ENCODE peak calls at places on chromosomes 16 and 17, in seven cellular contexts. One of them, this sample, is unnamed.

GRCh38 chr17:65334391-65334790 is 197.2 kb downstream of the RGS9 start:
- DNase-seq in colonic mucosa: no peak
- DNase-seq in CD8-positive, alpha-beta T cell: no peak
- DNase-seq in thoracic aorta: no peak
- DNase-seq in sigmoid colon: no peak
- DNase-seq in Karpas-422: no peak
- DNase-seq in A549: no peak
- DNase-seq in this sample: no peak

GRCh38 chr16:68362314-68362913 is 51.6 kb downstream of the PRMT7 start:
- DNase-seq in colonic mucosa: no peak
- DNase-seq in CD8-positive, alpha-beta T cell: no peak
- DNase-seq in thoracic aorta: no peak
- DNase-seq in sigmoid colon: no peak
- DNase-seq in Karpas-422: no peak
- DNase-seq in A549: no peak
- DNase-seq in this sample: no peak

GRCh38 chr16:14186007-14186953 is 115.2 kb downstream of the MRTFB start:
- DNase-seq in colonic mucosa: no peak
- DNase-seq in CD8-positive, alpha-beta T cell: no peak
- DNase-seq in thoracic aorta: peak
- DNase-seq in sigmoid colon: no peak
- DNase-seq in Karpas-422: no peak
- DNase-seq in A549: no peak
- DNase-seq in this sample: peak

GRCh38 chr17:2064980-2065785 is 10.3 kb downstream of the HIC1 start:
- DNase-seq in colonic mucosa: no peak
- DNase-seq in CD8-positive, alpha-beta T cell: peak
- DNase-seq in thoracic aorta: no peak
- DNase-seq in sigmoid colon: no peak
- DNase-seq in Karpas-422: peak
- DNase-seq in A549: no peak
- DNase-seq in this sample: no peak

GRCh38 chr16:69187891-69188451 is 1.0 kb downstream of the SNTB2 start:
- DNase-seq in colonic mucosa: peak
- DNase-seq in CD8-positive, alpha-beta T cell: peak
- DNase-seq in thoracic aorta: no peak
- DNase-seq in sigmoid colon: peak
- DNase-seq in Karpas-422: peak
- DNase-seq in A549: peak
- DNase-seq in this sample: peak

GRCh38 chr16:51544850-51545467 is 393.9 kb upstream of the SALL1 start:
- DNase-seq in colonic mucosa: no peak
- DNase-seq in CD8-positive, alpha-beta T cell: no peak
- DNase-seq in thoracic aorta: no peak
- DNase-seq in sigmoid colon: no peak
- DNase-seq in Karpas-422: no peak
- DNase-seq in A549: no peak
- DNase-seq in this sample: no peak

GRCh38 chr17:79907217-79907715 is 68.0 kb upstream of the CBX4 start:
- DNase-seq in colonic mucosa: no peak
- DNase-seq in CD8-positive, alpha-beta T cell: no peak
- DNase-seq in thoracic aorta: no peak
- DNase-seq in sigmoid colon: no peak
- DNase-seq in Karpas-422: no peak
- DNase-seq in A549: no peak
- DNase-seq in this sample: no peak

GRCh38 chr16:27724491-27724878 is 174.5 kb downstream of the KATNIP start:
- DNase-seq in colonic mucosa: peak
- DNase-seq in CD8-positive, alpha-beta T cell: no peak
- DNase-seq in thoracic aorta: no peak
- DNase-seq in sigmoid colon: no peak
- DNase-seq in Karpas-422: no peak
- DNase-seq in A549: no peak
- DNase-seq in this sample: peak

GRCh38 chr16:2362218-2362617 is 21.7 kb upstream of the ABCA3 start:
- DNase-seq in colonic mucosa: no peak
- DNase-seq in CD8-positive, alpha-beta T cell: no peak
- DNase-seq in thoracic aorta: no peak
- DNase-seq in sigmoid colon: no peak
- DNase-seq in Karpas-422: no peak
- DNase-seq in A549: no peak
- DNase-seq in this sample: no peak

GRCh38 chr17:53662608-53663007 is 160.1 kb upstream of the KIF2B start:
- DNase-seq in colonic mucosa: no peak
- DNase-seq in CD8-positive, alpha-beta T cell: no peak
- DNase-seq in thoracic aorta: no peak
- DNase-seq in sigmoid colon: no peak
- DNase-seq in Karpas-422: no peak
- DNase-seq in A549: no peak
- DNase-seq in this sample: no peak

GRCh38 chr17:18319604-18320256 is 4.6 kb downstream of the SMCR8 start:
- DNase-seq in colonic mucosa: no peak
- DNase-seq in CD8-positive, alpha-beta T cell: no peak
- DNase-seq in thoracic aorta: no peak
- DNase-seq in sigmoid colon: peak
- DNase-seq in Karpas-422: peak
- DNase-seq in A549: peak
- DNase-seq in this sample: no peak

GRCh38 chr16:2974319-2975056 is 5.3 kb downstream of the PAQR4 start:
- DNase-seq in colonic mucosa: no peak
- DNase-seq in CD8-positive, alpha-beta T cell: no peak
- DNase-seq in thoracic aorta: no peak
- DNase-seq in sigmoid colon: no peak
- DNase-seq in Karpas-422: no peak
- DNase-seq in A549: no peak
- DNase-seq in this sample: no peak

GRCh38 chr16:88569614-88569984 is 604 bp upstream of the ZC3H18 start:
- DNase-seq in colonic mucosa: no peak
- DNase-seq in CD8-positive, alpha-beta T cell: no peak
- DNase-seq in thoracic aorta: no peak
- DNase-seq in sigmoid colon: no peak
- DNase-seq in Karpas-422: no peak
- DNase-seq in A549: no peak
- DNase-seq in this sample: no peak

GRCh38 chr16:67299269-67299668 is 19.9 kb downstream of the PLEKHG4 start:
- DNase-seq in colonic mucosa: no peak
- DNase-seq in CD8-positive, alpha-beta T cell: no peak
- DNase-seq in thoracic aorta: no peak
- DNase-seq in sigmoid colon: no peak
- DNase-seq in Karpas-422: no peak
- DNase-seq in A549: no peak
- DNase-seq in this sample: no peak

GRCh38 chr17:69592692-69593350 is 178.3 kb downstream of the MAP2K6 start:
- DNase-seq in colonic mucosa: no peak
- DNase-seq in CD8-positive, alpha-beta T cell: no peak
- DNase-seq in thoracic aorta: no peak
- DNase-seq in sigmoid colon: no peak
- DNase-seq in Karpas-422: no peak
- DNase-seq in A549: no peak
- DNase-seq in this sample: no peak

GRCh38 chr16:2236362-2237075 is at the start of gene DNASE1L2:
- DNase-seq in colonic mucosa: peak
- DNase-seq in CD8-positive, alpha-beta T cell: no peak
- DNase-seq in thoracic aorta: no peak
- DNase-seq in sigmoid colon: peak
- DNase-seq in Karpas-422: peak
- DNase-seq in A549: no peak
- DNase-seq in this sample: no peak

GRCh38 chr16:51048544-51048943 is 102.5 kb downstream of the SALL1 start:
- DNase-seq in colonic mucosa: no peak
- DNase-seq in CD8-positive, alpha-beta T cell: no peak
- DNase-seq in thoracic aorta: no peak
- DNase-seq in sigmoid colon: no peak
- DNase-seq in Karpas-422: no peak
- DNase-seq in A549: no peak
- DNase-seq in this sample: no peak

GRCh38 chr17:72850410-72850809 is 242.1 kb downstream of the SLC39A11 start:
- DNase-seq in colonic mucosa: no peak
- DNase-seq in CD8-positive, alpha-beta T cell: no peak
- DNase-seq in thoracic aorta: no peak
- DNase-seq in sigmoid colon: no peak
- DNase-seq in Karpas-422: no peak
- DNase-seq in A549: no peak
- DNase-seq in this sample: no peak

GRCh38 chr16:81889896-81890634 is 111.0 kb downstream of the PLCG2 start:
- DNase-seq in colonic mucosa: peak
- DNase-seq in CD8-positive, alpha-beta T cell: peak
- DNase-seq in thoracic aorta: no peak
- DNase-seq in sigmoid colon: no peak
- DNase-seq in Karpas-422: peak
- DNase-seq in A549: peak
- DNase-seq in this sample: peak

GRCh38 chr16:17413508-17413907 is 57.3 kb downstream of the XYLT1 start:
- DNase-seq in colonic mucosa: no peak
- DNase-seq in CD8-positive, alpha-beta T cell: no peak
- DNase-seq in thoracic aorta: no peak
- DNase-seq in sigmoid colon: no peak
- DNase-seq in Karpas-422: no peak
- DNase-seq in A549: no peak
- DNase-seq in this sample: no peak

GRCh38 chr17:71163813-71164122 is 957.1 kb upstream of the SOX9 start:
- DNase-seq in colonic mucosa: no peak
- DNase-seq in CD8-positive, alpha-beta T cell: no peak
- DNase-seq in thoracic aorta: no peak
- DNase-seq in sigmoid colon: no peak
- DNase-seq in Karpas-422: no peak
- DNase-seq in A549: no peak
- DNase-seq in this sample: no peak

GRCh38 chr16:55373489-55373832 is 49.5 kb downstream of the IRX6 start:
- DNase-seq in colonic mucosa: no peak
- DNase-seq in CD8-positive, alpha-beta T cell: no peak
- DNase-seq in thoracic aorta: no peak
- DNase-seq in sigmoid colon: no peak
- DNase-seq in Karpas-422: no peak
- DNase-seq in A549: no peak
- DNase-seq in this sample: no peak

GRCh38 chr17:80112471-80113032 is 11.2 kb downstream of the GAA start:
- DNase-seq in colonic mucosa: no peak
- DNase-seq in CD8-positive, alpha-beta T cell: no peak
- DNase-seq in thoracic aorta: no peak
- DNase-seq in sigmoid colon: no peak
- DNase-seq in Karpas-422: no peak
- DNase-seq in A549: no peak
- DNase-seq in this sample: no peak

GRCh38 chr16:49474741-49475140 is 101.1 kb downstream of the C16orf78 start:
- DNase-seq in colonic mucosa: no peak
- DNase-seq in CD8-positive, alpha-beta T cell: no peak
- DNase-seq in thoracic aorta: no peak
- DNase-seq in sigmoid colon: peak
- DNase-seq in Karpas-422: no peak
- DNase-seq in A549: no peak
- DNase-seq in this sample: no peak
- H3K27ac ChIP-seq in colonic mucosa: no peak
- H3K27ac ChIP-seq in CD8-positive, alpha-beta T cell: no peak
- H3K27ac ChIP-seq in thoracic aorta: no peak
- H3K27ac ChIP-seq in sigmoid colon: no peak
- H3K27ac ChIP-seq in Karpas-422: peak
- H3K27ac ChIP-seq in A549: no peak
- H3K27ac ChIP-seq in this sample: no peak

GRCh38 chr17:47682138-47682537 is 11.8 kb upstream of the TBKBP1 start:
- DNase-seq in colonic mucosa: no peak
- DNase-seq in CD8-positive, alpha-beta T cell: no peak
- DNase-seq in thoracic aorta: no peak
- DNase-seq in sigmoid colon: no peak
- DNase-seq in Karpas-422: no peak
- DNase-seq in A549: no peak
- DNase-seq in this sample: no peak
- H3K27ac ChIP-seq in colonic mucosa: no peak
- H3K27ac ChIP-seq in CD8-positive, alpha-beta T cell: no peak
- H3K27ac ChIP-seq in thoracic aorta: no peak
- H3K27ac ChIP-seq in sigmoid colon: no peak
- H3K27ac ChIP-seq in Karpas-422: no peak
- H3K27ac ChIP-seq in A549: no peak
- H3K27ac ChIP-seq in this sample: no peak

GRCh38 chr16:70252355-70252988 is 732 bp upstream of the EXOSC6 start:
- DNase-seq in colonic mucosa: no peak
- DNase-seq in CD8-positive, alpha-beta T cell: no peak
- DNase-seq in thoracic aorta: no peak
- DNase-seq in sigmoid colon: no peak
- DNase-seq in Karpas-422: peak
- DNase-seq in A549: peak
- DNase-seq in this sample: no peak

GRCh38 chr16:70253291-70254094 is 1.8 kb upstream of the EXOSC6 start:
- DNase-seq in colonic mucosa: peak
- DNase-seq in CD8-positive, alpha-beta T cell: peak
- DNase-seq in thoracic aorta: no peak
- DNase-seq in sigmoid colon: no peak
- DNase-seq in Karpas-422: peak
- DNase-seq in A549: peak
- DNase-seq in this sample: no peak

GRCh38 chr16:70255584-70255983 is 3.8 kb upstream of the EXOSC6 start:
- DNase-seq in colonic mucosa: no peak
- DNase-seq in CD8-positive, alpha-beta T cell: no peak
- DNase-seq in thoracic aorta: no peak
- DNase-seq in sigmoid colon: no peak
- DNase-seq in Karpas-422: no peak
- DNase-seq in A549: no peak
- DNase-seq in this sample: no peak

GRCh38 chr16:70254965-70255286 is 3.2 kb upstream of the EXOSC6 start:
- DNase-seq in colonic mucosa: no peak
- DNase-seq in CD8-positive, alpha-beta T cell: no peak
- DNase-seq in thoracic aorta: no peak
- DNase-seq in sigmoid colon: no peak
- DNase-seq in Karpas-422: no peak
- DNase-seq in A549: no peak
- DNase-seq in this sample: no peak

GRCh38 chr16:70254095-70254964 is 2.6 kb upstream of the EXOSC6 start:
- DNase-seq in colonic mucosa: no peak
- DNase-seq in CD8-positive, alpha-beta T cell: no peak
- DNase-seq in thoracic aorta: no peak
- DNase-seq in sigmoid colon: no peak
- DNase-seq in Karpas-422: no peak
- DNase-seq in A549: no peak
- DNase-seq in this sample: no peak
- H3K27ac ChIP-seq in colonic mucosa: no peak
- H3K27ac ChIP-seq in CD8-positive, alpha-beta T cell: no peak
- H3K27ac ChIP-seq in thoracic aorta: no peak
- H3K27ac ChIP-seq in sigmoid colon: no peak
- H3K27ac ChIP-seq in Karpas-422: no peak
- H3K27ac ChIP-seq in A549: no peak
- H3K27ac ChIP-seq in this sample: no peak

DNA sequence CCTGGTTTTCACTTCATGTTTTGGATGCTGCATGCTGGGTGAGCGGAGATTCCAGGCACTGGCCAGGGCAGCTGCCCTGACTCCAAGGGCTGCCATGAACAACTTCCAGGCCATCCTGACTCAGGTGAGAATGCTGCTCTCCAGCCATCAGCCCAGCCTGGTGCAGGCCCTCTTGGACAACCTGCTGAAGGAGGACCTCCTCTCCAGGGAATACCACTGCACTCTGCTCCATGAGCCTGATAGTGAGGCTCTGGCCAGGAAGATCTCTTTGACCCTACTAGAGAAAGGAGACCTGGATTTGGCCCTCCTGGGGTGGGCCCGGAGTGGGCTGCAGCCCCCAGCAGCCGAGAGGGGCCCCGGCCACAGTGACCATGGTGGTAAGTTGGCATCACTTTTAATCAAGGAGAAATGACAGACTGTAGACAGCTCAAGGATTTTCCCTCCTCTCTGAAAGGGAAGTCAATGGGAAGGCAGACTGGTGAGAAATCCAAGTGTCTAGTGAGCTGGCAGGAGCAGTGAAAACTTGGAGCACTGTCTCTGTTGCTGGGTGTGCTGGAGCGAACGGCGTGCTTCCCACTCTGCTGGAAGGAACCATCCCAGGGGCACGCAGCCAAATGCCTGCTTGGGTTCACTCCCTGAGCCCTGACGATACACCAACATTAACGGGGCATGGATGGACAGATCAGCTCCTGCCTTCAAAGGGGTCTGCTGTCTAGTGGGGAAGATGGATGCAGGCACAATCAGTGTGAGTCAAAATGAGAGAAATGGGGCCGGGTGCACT is 10.6 kb upstream of the CIITA start:
- DNase-seq in colonic mucosa: no peak
- DNase-seq in CD8-positive, alpha-beta T cell: no peak
- DNase-seq in thoracic aorta: no peak
- DNase-seq in sigmoid colon: no peak
- DNase-seq in Karpas-422: peak
- DNase-seq in A549: no peak
- DNase-seq in this sample: peak
- H3K27ac ChIP-seq in colonic mucosa: peak
- H3K27ac ChIP-seq in CD8-positive, alpha-beta T cell: no peak
- H3K27ac ChIP-seq in thoracic aorta: no peak
- H3K27ac ChIP-seq in sigmoid colon: no peak
- H3K27ac ChIP-seq in Karpas-422: no peak
- H3K27ac ChIP-seq in A549: no peak
- H3K27ac ChIP-seq in this sample: no peak

This sample was measured in substantia nigra.